ENCODE peak calls at places on chromosome 12, in six cellular contexts. J is NCI-H774, W is progenitor cell of endocrine pancreas, X is astrocyte of the cerebellum, P is PC-3, E is tibial nerve. A is an unnamed sample.

GRCh38 chr12:61011767-61012423 is 1248.3 kb upstream of the USP15 start:
- DNase-seq in J (no peak), W (no peak), X (no peak), P (no peak), E (no peak), A (no peak)

GRCh38 chr12:52454411-52455201 is 2.7 kb upstream of the KRT6B start:
- DNase-seq in J (peak; percentile 75), W (no peak), X (no peak), P (peak; percentile 86), E (no peak), A (no peak)

GRCh38 chr12:14317362-14318146 is 47.9 kb upstream of the ATF7IP start:
- DNase-seq in J (no peak), W (no peak), X (no peak), P (no peak), E (no peak), A (no peak)

GRCh38 chr12:46921048-46921753 is 95.4 kb upstream of the SLC38A4 start:
- DNase-seq in J (no peak), W (no peak), X (no peak), P (peak; percentile 92), E (no peak), A (no peak)

GRCh38 chr12:107547421-107547820 is 138.2 kb upstream of the PWP1 start:
- DNase-seq in J (no peak), W (no peak), X (no peak), P (no peak), E (no peak), A (no peak)

GRCh38 chr12:11688831-11689230 is 39.4 kb downstream of the ETV6 start:
- DNase-seq in J (no peak), W (no peak), X (no peak), P (no peak), E (no peak), A (peak; percentile 14)

GRCh38 chr12:95694148-95694547 is 96.4 kb downstream of the NTN4 start:
- DNase-seq in J (no peak), W (no peak), X (no peak), P (no peak), E (no peak), A (no peak)

GRCh38 chr12:54004063-54004840 is 4.3 kb downstream of the HOXC9 start:
- DNase-seq in J (no peak), W (no peak), X (no peak), P (no peak), E (no peak), A (no peak)

GRCh38 chr12:85445060-85445938 is 165.3 kb downstream of the ALX1 start:
- DNase-seq in J (no peak), W (no peak), X (no peak), P (no peak), E (no peak), A (no peak)

GRCh38 chr12:104729610-104730446 is 228.3 kb downstream of the SLC41A2 start:
- DNase-seq in J (no peak), W (no peak), X (no peak), P (no peak), E (no peak), A (no peak)

GRCh38 chr12:104569348-104570173 is 112.8 kb downstream of the CHST11 start:
- DNase-seq in J (no peak), W (no peak), X (no peak), P (no peak), E (peak; percentile 13), A (no peak)

A was measured in AG04449.